ENCODE peak calls at places on chromosomes 6 and 20, in four cellular contexts. X is stimulated activated naive CD8-positive, alpha-beta T cell treated with anti-CD3 and anti-CD28 coated beads, Interleukin-15, Interleukin-2, amounts not matched to agents 100 U/mL and 50 U/mL, for 24 hours; G is RPMI8226; V is effector CD4-positive, alpha-beta T cell. D is an unnamed sample.

GRCh38 chr20:52379723-52380336 is 188.3 kb upstream of the ZFP64 start:
- DNase-seq in X (peak), G (peak), V (no peak), D (peak)

GRCh38 chr20:32515631-32516101 is 69.5 kb downstream of the NOL4L start:
- DNase-seq in X (no peak), G (no peak), V (no peak), D (no peak)

GRCh38 chr6:78810698-78811097 is 56.7 kb upstream of the IRAK1BP1 start:
- DNase-seq in X (no peak), G (no peak), V (no peak), D (no peak)

GRCh38 chr6:301526-301925 is 9.2 kb downstream of the DUSP22 start:
- DNase-seq in X (no peak), G (no peak), V (no peak), D (no peak)

GRCh38 chr6:104108587-104108986 is 751.1 kb downstream of the HACE1 start:
- DNase-seq in X (no peak), G (no peak), V (no peak), D (no peak)

GRCh38 chr6:17650910-17651309 is 50.8 kb downstream of the FAM8A1 start:
- DNase-seq in X (no peak), G (no peak), V (no peak), D (no peak)

GRCh38 chr20:45890997-45891983 is at the start of the genes CTSA and NEURL2:
- DNase-seq in X (peak), G (peak), V (peak), D (peak)

GRCh38 chr20:61449916-61450315 is 197.9 kb downstream of the CDH4 start:
- DNase-seq in X (no peak), G (peak), V (no peak), D (no peak)

GRCh38 chr6:5295612-5296011 is 34.3 kb downstream of the FARS2 start:
- DNase-seq in X (no peak), G (no peak), V (no peak), D (no peak)

GRCh38 chr20:40435146-40435545 is 253.9 kb downstream of the MAFB start:
- DNase-seq in X (no peak), G (no peak), V (no peak), D (no peak)

GRCh38 chr20:50996901-50997830 is 25.7 kb downstream of the KCNG1 start:
- DNase-seq in X (no peak), G (no peak), V (no peak), D (no peak)

GRCh38 chr20:37201827-37202162 is 22.4 kb upstream of the MROH8 start:
- DNase-seq in X (no peak), G (no peak), V (no peak), D (no peak)

GRCh38 chr6:29553268-29554057 is 6.1 kb downstream of the UBD start:
- DNase-seq in X (peak), G (no peak), V (no peak), D (no peak)

GRCh38 chr20:15342987-15343639 is 1005.7 kb upstream of the FLRT3 start:
- DNase-seq in X (no peak), G (no peak), V (no peak), D (no peak)

GRCh38 chr20:23419657-23419994 is 1.7 kb downstream of the NAPB start:
- DNase-seq in X (no peak), G (no peak), V (no peak), D (no peak)

GRCh38 chr6:118100763-118101162 is 193.7 kb downstream of the SLC35F1 start:
- DNase-seq in X (no peak), G (no peak), V (no peak), D (no peak)

GRCh38 chr6:32829495-32829894 is 9.0 kb downstream of the TAP2 start:
- DNase-seq in X (no peak), G (no peak), V (no peak), D (no peak)

GRCh38 chr6:131387706-131388455 is 185.1 kb upstream of the ARG1 start:
- DNase-seq in X (no peak), G (no peak), V (no peak), D (no peak)

GRCh38 chr6:17096076-17096475 is 5.8 kb upstream of the STMND1 start:
- DNase-seq in X (no peak), G (no peak), V (no peak), D (no peak)

GRCh38 chr20:58702859-58703648 is 10.5 kb downstream of the NPEPL1 start:
- DNase-seq in X (peak), G (no peak), V (no peak), D (no peak)

GRCh38 chr6:41505084-41506049 is 40.8 kb upstream of the FOXP4 start:
- DNase-seq in X (peak), G (peak), V (no peak), D (no peak)